ENCODE peak calls at places on chromosomes 6 and 20, in five cellular contexts. One of them, this sample, is unnamed. For H3K27me3, the result is how much of the 10 kb centered on the place peaks cover.

GRCh38 chr20:25024171-25024570 is 31.6 kb upstream of the APMAP start:
- DNase-seq in cardiac muscle cell: no peak
- DNase-seq in HL-60: no peak
- DNase-seq in heart right ventricle: no peak
- DNase-seq in GM23338: no peak
- DNase-seq in this sample: no peak

GRCh38 chr6:162543221-162543620 is 184.3 kb downstream of the PRKN start:
- DNase-seq in cardiac muscle cell: no peak
- DNase-seq in HL-60: no peak
- DNase-seq in heart right ventricle: no peak
- DNase-seq in GM23338: peak
- DNase-seq in this sample: no peak

GRCh38 chr20:56440346-56441007 is 27.9 kb upstream of the RTF2 start:
- DNase-seq in cardiac muscle cell: no peak
- DNase-seq in HL-60: peak
- DNase-seq in heart right ventricle: no peak
- DNase-seq in GM23338: no peak
- DNase-seq in this sample: no peak

GRCh38 chr6:26420607-26421235 is 18.6 kb downstream of the BTN3A1 start:
- DNase-seq in cardiac muscle cell: peak
- DNase-seq in HL-60: peak
- DNase-seq in heart right ventricle: peak
- DNase-seq in GM23338: peak
- DNase-seq in this sample: no peak

GRCh38 chr6:129730477-129731165 is 20.6 kb upstream of the ARHGAP18 start:
- DNase-seq in cardiac muscle cell: no peak
- DNase-seq in HL-60: peak
- DNase-seq in heart right ventricle: no peak
- DNase-seq in GM23338: peak
- DNase-seq in this sample: no peak

GRCh38 chr6:136994782-136995181 is 50.0 kb downstream of the IL20RA start:
- DNase-seq in cardiac muscle cell: no peak
- DNase-seq in HL-60: no peak
- DNase-seq in heart right ventricle: no peak
- DNase-seq in GM23338: no peak
- DNase-seq in this sample: no peak

GRCh38 chr6:146857960-146858308 is 259.2 kb downstream of the ADGB start:
- DNase-seq in cardiac muscle cell: peak
- DNase-seq in HL-60: no peak
- DNase-seq in heart right ventricle: no peak
- DNase-seq in GM23338: peak
- DNase-seq in this sample: no peak

GRCh38 chr6:116217069-116217468 is 36.8 kb downstream of the TSPYL4 start:
- DNase-seq in cardiac muscle cell: peak
- DNase-seq in HL-60: no peak
- DNase-seq in heart right ventricle: no peak
- DNase-seq in GM23338: peak
- DNase-seq in this sample: no peak

GRCh38 chr20:21435576-21435975 is 38.2 kb upstream of the NKX2-4 start:
- DNase-seq in cardiac muscle cell: no peak
- DNase-seq in HL-60: no peak
- DNase-seq in heart right ventricle: no peak
- DNase-seq in GM23338: peak
- DNase-seq in this sample: no peak

GRCh38 chr6:143965503-143966171 is 42.4 kb downstream of the PLAGL1 start:
- DNase-seq in cardiac muscle cell: no peak
- DNase-seq in HL-60: peak
- DNase-seq in heart right ventricle: no peak
- DNase-seq in GM23338: no peak
- DNase-seq in this sample: no peak

GRCh38 chr20:5136096-5136495 is 9.3 kb downstream of the CDS2 start:
- DNase-seq in cardiac muscle cell: no peak
- DNase-seq in HL-60: no peak
- DNase-seq in heart right ventricle: no peak
- DNase-seq in GM23338: peak
- DNase-seq in this sample: no peak

GRCh38 chr6:117545161-117545595 is 57.1 kb downstream of the GOPC start:
- DNase-seq in cardiac muscle cell: no peak
- DNase-seq in HL-60: no peak
- DNase-seq in heart right ventricle: no peak
- DNase-seq in GM23338: no peak
- DNase-seq in this sample: no peak

GRCh38 chr6:117542493-117542892 is 59.8 kb downstream of the GOPC start:
- DNase-seq in cardiac muscle cell: no peak
- DNase-seq in HL-60: no peak
- DNase-seq in heart right ventricle: no peak
- DNase-seq in GM23338: no peak
- DNase-seq in this sample: no peak

GRCh38 chr6:117546674-117547073 is 55.6 kb downstream of the GOPC start:
- DNase-seq in cardiac muscle cell: no peak
- DNase-seq in HL-60: no peak
- DNase-seq in heart right ventricle: no peak
- DNase-seq in GM23338: no peak
- DNase-seq in this sample: no peak

GRCh38 chr6:117547688-117548621 is 54.4 kb downstream of the GOPC start:
- DNase-seq in cardiac muscle cell: no peak
- DNase-seq in HL-60: no peak
- DNase-seq in heart right ventricle: peak
- DNase-seq in GM23338: peak
- DNase-seq in this sample: peak

DNA sequence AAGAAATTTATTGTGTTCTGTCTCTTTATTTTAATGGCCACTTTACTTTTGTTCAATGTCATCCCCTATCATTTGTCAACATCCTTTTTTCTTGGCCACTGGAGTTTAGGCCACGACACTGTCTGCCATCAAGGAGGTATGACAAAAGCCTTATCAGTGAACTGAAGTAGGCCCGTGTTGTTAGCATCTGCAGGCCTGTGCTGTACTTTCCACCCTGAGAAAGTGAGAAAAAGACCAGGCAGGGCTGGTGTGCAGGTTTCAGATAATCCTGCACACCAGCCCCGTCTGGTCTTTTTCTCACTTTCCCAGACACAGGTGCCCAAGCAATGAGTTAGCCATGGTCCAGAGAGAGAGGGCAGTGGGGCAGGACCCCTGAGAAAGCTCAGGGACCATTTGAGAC is 57.6 kb downstream of the GOPC start:
- DNase-seq in cardiac muscle cell: peak
- DNase-seq in HL-60: no peak
- DNase-seq in heart right ventricle: no peak
- DNase-seq in GM23338: no peak
- DNase-seq in this sample: no peak
- H3K27ac ChIP-seq in cardiac muscle cell: peak
- H3K27ac ChIP-seq in HL-60: no peak
- H3K27ac ChIP-seq in heart right ventricle: no peak
- H3K27ac ChIP-seq in GM23338: no peak
- H3K27ac ChIP-seq in this sample: no peak

GRCh38 chr20:61263938-61264337 is 11.9 kb downstream of the CDH4 start:
- DNase-seq in cardiac muscle cell: no peak
- DNase-seq in HL-60: no peak
- DNase-seq in heart right ventricle: no peak
- DNase-seq in GM23338: no peak
- DNase-seq in this sample: no peak

GRCh38 chr20:61260905-61261304 is 8.8 kb downstream of the CDH4 start:
- DNase-seq in cardiac muscle cell: peak
- DNase-seq in HL-60: no peak
- DNase-seq in heart right ventricle: no peak
- DNase-seq in GM23338: peak
- DNase-seq in this sample: no peak

GRCh38 chr20:61262514-61262913 is 10.5 kb downstream of the CDH4 start:
- DNase-seq in cardiac muscle cell: no peak
- DNase-seq in HL-60: no peak
- DNase-seq in heart right ventricle: no peak
- DNase-seq in GM23338: peak
- DNase-seq in this sample: no peak

GRCh38 chr20:61262036-61262435 is 10.0 kb downstream of the CDH4 start:
- DNase-seq in cardiac muscle cell: no peak
- DNase-seq in HL-60: no peak
- DNase-seq in heart right ventricle: no peak
- DNase-seq in GM23338: no peak
- DNase-seq in this sample: no peak

DNA sequence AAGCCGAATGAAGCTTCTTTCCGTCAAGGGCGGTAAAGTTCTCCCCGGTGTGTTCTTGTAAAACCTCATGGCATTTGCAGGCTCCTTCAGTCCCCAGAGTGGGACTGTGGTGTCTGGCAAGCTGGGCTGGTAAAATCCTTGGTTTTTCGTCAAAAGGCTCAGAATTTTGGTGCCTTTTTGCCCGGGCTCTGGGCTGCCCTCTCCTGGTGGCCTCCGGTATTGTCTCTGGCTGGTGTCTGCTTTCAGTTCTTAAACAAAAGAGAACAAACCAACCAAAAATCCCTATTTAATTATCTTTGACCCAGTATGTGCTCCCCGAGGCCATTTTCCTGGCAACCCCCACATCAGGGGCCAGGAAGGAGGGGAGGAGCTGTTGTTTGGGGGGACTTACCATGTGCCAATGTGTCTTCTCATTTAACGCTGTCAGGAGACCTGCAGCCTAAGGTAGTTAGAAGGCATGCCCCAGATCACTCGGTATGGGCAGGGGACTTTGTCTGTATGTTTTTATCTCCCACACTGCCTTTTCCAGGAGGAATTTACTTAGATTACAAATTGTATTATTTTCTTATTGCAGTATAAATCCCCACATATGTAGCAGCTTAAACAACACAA is 11.1 kb downstream of the CDH4 start:
- DNase-seq in cardiac muscle cell: no peak
- DNase-seq in HL-60: peak
- DNase-seq in heart right ventricle: no peak
- DNase-seq in GM23338: peak
- DNase-seq in this sample: peak
- H3K27me3 ChIP-seq in cardiac muscle cell: under half
- H3K27me3 ChIP-seq in HL-60: under half
- H3K27me3 ChIP-seq in heart right ventricle: under half
- H3K27me3 ChIP-seq in GM23338: under half
- H3K27me3 ChIP-seq in this sample: under half

GRCh38 chr6:5403076-5403475 is 141.8 kb downstream of the FARS2 start:
- DNase-seq in cardiac muscle cell: no peak
- DNase-seq in HL-60: no peak
- DNase-seq in heart right ventricle: no peak
- DNase-seq in GM23338: no peak
- DNase-seq in this sample: no peak
- H3K27ac ChIP-seq in cardiac muscle cell: no peak
- H3K27ac ChIP-seq in HL-60: no peak
- H3K27ac ChIP-seq in heart right ventricle: no peak
- H3K27ac ChIP-seq in GM23338: no peak
- H3K27ac ChIP-seq in this sample: no peak

GRCh38 chr6:29845405-29846006 is 17.9 kb downstream of the HLA-G start:
- DNase-seq in cardiac muscle cell: no peak
- DNase-seq in HL-60: no peak
- DNase-seq in heart right ventricle: no peak
- DNase-seq in GM23338: no peak
- DNase-seq in this sample: no peak

GRCh38 chr6:29841030-29841429 is 13.4 kb downstream of the HLA-G start:
- DNase-seq in cardiac muscle cell: no peak
- DNase-seq in HL-60: no peak
- DNase-seq in heart right ventricle: no peak
- DNase-seq in GM23338: no peak
- DNase-seq in this sample: no peak

GRCh38 chr6:29834564-29835436 is 7.2 kb downstream of the HLA-G start:
- DNase-seq in cardiac muscle cell: peak
- DNase-seq in HL-60: no peak
- DNase-seq in heart right ventricle: peak
- DNase-seq in GM23338: peak
- DNase-seq in this sample: peak

DNA sequence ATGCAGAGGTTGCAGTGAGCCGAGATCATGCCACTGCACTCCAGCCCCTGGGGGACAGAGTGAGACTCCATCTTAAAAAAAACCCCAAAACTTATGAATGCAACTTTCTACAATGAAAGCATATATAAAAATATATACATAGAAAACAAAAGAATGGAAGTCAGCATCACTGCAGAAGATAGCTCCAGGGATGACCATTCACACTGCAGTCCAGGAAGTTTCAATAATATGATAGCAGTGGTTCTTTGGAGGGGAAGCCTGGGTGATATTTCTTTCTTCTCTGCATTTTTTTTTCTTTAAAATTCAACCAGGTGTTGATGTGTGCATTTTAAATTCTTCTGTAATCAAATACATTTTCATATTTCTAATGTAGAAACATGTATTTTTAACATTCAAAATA is 12.3 kb downstream of the HLA-G start:
- DNase-seq in cardiac muscle cell: no peak
- DNase-seq in HL-60: no peak
- DNase-seq in heart right ventricle: no peak
- DNase-seq in GM23338: no peak
- DNase-seq in this sample: no peak
- H3K27me3 ChIP-seq in cardiac muscle cell: half or more
- H3K27me3 ChIP-seq in HL-60: under half
- H3K27me3 ChIP-seq in heart right ventricle: under half
- H3K27me3 ChIP-seq in GM23338: under half
- H3K27me3 ChIP-seq in this sample: under half

DNA sequence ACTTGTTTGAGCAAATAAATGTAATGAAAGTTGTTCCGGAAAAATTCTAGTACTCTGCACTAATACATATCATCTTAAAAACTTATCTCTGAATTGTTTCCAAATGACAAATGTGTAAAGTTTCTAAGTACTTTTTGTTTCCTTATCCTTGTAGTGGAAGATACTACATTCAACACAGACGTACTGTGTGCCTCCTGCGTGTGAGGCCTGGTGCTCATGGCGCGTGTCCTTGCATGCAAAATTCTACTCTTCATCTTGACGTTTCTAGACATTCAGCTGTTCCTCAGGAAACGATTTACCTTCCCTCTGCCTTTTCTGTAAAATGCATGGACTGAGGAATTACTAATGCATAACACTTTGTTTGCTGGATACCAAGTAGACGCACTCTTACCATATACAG is 11.5 kb downstream of the DLL1 start:
- DNase-seq in cardiac muscle cell: no peak
- DNase-seq in HL-60: no peak
- DNase-seq in heart right ventricle: no peak
- DNase-seq in GM23338: no peak
- DNase-seq in this sample: no peak
- H3K27ac ChIP-seq in cardiac muscle cell: no peak
- H3K27ac ChIP-seq in HL-60: no peak
- H3K27ac ChIP-seq in heart right ventricle: no peak
- H3K27ac ChIP-seq in GM23338: no peak
- H3K27ac ChIP-seq in this sample: no peak

GRCh38 chr20:38811769-38812168 is 6.3 kb downstream of the PPP1R16B start:
- DNase-seq in cardiac muscle cell: no peak
- DNase-seq in HL-60: no peak
- DNase-seq in heart right ventricle: no peak
- DNase-seq in GM23338: no peak
- DNase-seq in this sample: no peak
- H3K27me3 ChIP-seq in cardiac muscle cell: under half
- H3K27me3 ChIP-seq in HL-60: under half
- H3K27me3 ChIP-seq in heart right ventricle: under half
- H3K27me3 ChIP-seq in GM23338: under half
- H3K27me3 ChIP-seq in this sample: under half

GRCh38 chr6:45699663-45700062 is 316.0 kb downstream of the CLIC5 start:
- DNase-seq in cardiac muscle cell: no peak
- DNase-seq in HL-60: no peak
- DNase-seq in heart right ventricle: no peak
- DNase-seq in GM23338: no peak
- DNase-seq in this sample: no peak
- H3K27ac ChIP-seq in cardiac muscle cell: no peak
- H3K27ac ChIP-seq in HL-60: no peak
- H3K27ac ChIP-seq in heart right ventricle: no peak
- H3K27ac ChIP-seq in GM23338: no peak
- H3K27ac ChIP-seq in this sample: no peak

This sample was measured in CD4-positive, alpha-beta T cell.